ENCODE peak calls at places on chromosomes 4 and X, in eight cellular contexts. I is GM23248; J is Panc1; P is CD8-positive, alpha-beta T cell; T is CD8-positive, alpha-beta memory T cell; W is lung; X is WERI-Rb-1; E is HCT116. Q is an unnamed sample.

GRCh38 chrX:141278306-141278705 is 36.0 kb upstream of the SPANXC start:
- DNase-seq in J (no peak), E (no peak), X (peak; percentile 13), I (peak; percentile 29), W (no peak), P (no peak), T (no peak), Q (no peak)

GRCh38 chr4:101102114-101102752 is 245.1 kb downstream of the PPP3CA start:
- DNase-seq in W (no peak), P (no peak), J (no peak), E (no peak), X (no peak), I (peak; percentile 68), T (no peak), Q (peak; percentile 74)

GRCh38 chr4:5941601-5942000 is 48.7 kb upstream of the CRMP1 start:
- DNase-seq in E (no peak), P (no peak), I (no peak), X (no peak), J (no peak), T (no peak), W (no peak), Q (no peak)

GRCh38 chr4:156388826-156389225 is 435.2 kb upstream of the CTSO start:
- DNase-seq in T (no peak), X (no peak), P (no peak), I (peak; percentile 60), J (no peak), W (no peak), E (no peak), Q (no peak)

GRCh38 chr4:11313157-11313943 is 115.3 kb downstream of the HS3ST1 start:
- DNase-seq in X (no peak), J (no peak), I (no peak), W (no peak), E (no peak), P (no peak), T (no peak), Q (no peak)

GRCh38 chrX:97096385-97096784 is 212.7 kb downstream of the RPA4 start:
- DNase-seq in T (no peak), E (no peak), J (no peak), X (no peak), I (no peak), W (no peak), P (no peak), Q (no peak)

GRCh38 chrX:38968344-38968743 is 167.1 kb downstream of the MID1IP1 start:
- DNase-seq in I (no peak), E (no peak), T (no peak), J (no peak), P (no peak), W (no peak), X (no peak), Q (no peak)

GRCh38 chr4:7766661-7767345 is 172.9 kb downstream of the AFAP1 start:
- DNase-seq in E (no peak), X (no peak), W (no peak), I (no peak), J (no peak), P (no peak), T (no peak), Q (peak; percentile 68)

GRCh38 chrX:53223068-53223693 is 1.8 kb downstream of the KDM5C start:
- DNase-seq in T (no peak), W (peak; percentile 32), X (no peak), I (peak; percentile 22), J (no peak), P (no peak), E (no peak), Q (no peak)

GRCh38 chr4:108731001-108731400 is 31.9 kb downstream of the ETNPPL start:
- DNase-seq in W (no peak), T (no peak), E (no peak), I (no peak), J (no peak), X (no peak), P (no peak), Q (no peak)

GRCh38 chrX:68822641-68823410 is 6.0 kb upstream of the EFNB1 start:
- DNase-seq in X (peak; percentile 63), T (no peak), P (no peak), J (no peak), W (no peak), I (peak; percentile 69), E (peak; percentile 23), Q (peak; percentile 65)

GRCh38 chr4:138401330-138401729 is 159.2 kb upstream of the SLC7A11 start:
- DNase-seq in P (no peak), X (no peak), T (no peak), I (no peak), E (no peak), W (no peak), J (no peak), Q (peak; percentile 53)

GRCh38 chr4:87559090-87559837 is 30.1 kb upstream of the SPARCL1 start:
- DNase-seq in J (no peak), W (peak; percentile 28), E (no peak), X (no peak), T (peak; percentile 42), I (no peak), P (peak; percentile 3), Q (no peak)

GRCh38 chrX:122269243-122269781 is 914.8 kb upstream of the GRIA3 start:
- DNase-seq in T (no peak), I (peak; percentile 44), W (no peak), X (no peak), E (no peak), P (no peak), J (no peak), Q (no peak)

GRCh38 chrX:118764122-118764521 is 36.7 kb downstream of the IL13RA1 start:
- DNase-seq in W (no peak), T (no peak), P (no peak), J (no peak), E (no peak), I (no peak), X (no peak), Q (no peak)

GRCh38 chr4:99100876-99101275 is 12.3 kb upstream of the ADH5 start:
- DNase-seq in W (no peak), X (no peak), I (no peak), E (no peak), T (no peak), P (no peak), J (no peak), Q (no peak)

GRCh38 chr4:5338511-5338910 is 287.2 kb downstream of the STK32B start:
- DNase-seq in W (no peak), X (no peak), J (no peak), E (no peak), I (peak; percentile 58), T (no peak), P (no peak), Q (no peak)

GRCh38 chr4:151331276-151332042 is 6.1 kb upstream of the SH3D19 start:
- DNase-seq in W (no peak), E (no peak), P (no peak), X (no peak), T (no peak), J (no peak), I (peak; percentile 35), Q (no peak)

DNA sequence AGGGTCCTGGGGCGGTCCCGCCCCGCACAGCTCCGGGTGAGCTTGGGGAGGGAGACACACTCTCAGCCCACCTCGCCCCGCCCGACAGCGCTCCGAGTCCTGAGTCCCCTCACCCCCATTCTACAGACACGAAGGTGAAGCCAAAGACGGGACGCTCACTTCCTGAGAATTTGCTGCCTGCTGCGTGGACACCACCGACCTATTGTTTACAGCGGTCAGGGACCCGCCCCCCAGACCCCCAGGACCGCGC is 796 bp upstream of the ZNF141 start:
- DNase-seq in P (no peak), J (no peak), X (no peak), E (no peak), I (no peak), T (no peak), W (no peak), Q (no peak)
- H3K27ac ChIP-seq in P (peak overlapping the region; percentile 90), J (no peak overlapping the region), X (peak overlapping the region; percentile 93), E (no peak overlapping the region), I (peak overlapping the region; percentile 91), T (peak overlapping the region; percentile 90), W (peak overlapping the region; percentile 90), Q (peak overlapping the region; percentile 69)

DNA sequence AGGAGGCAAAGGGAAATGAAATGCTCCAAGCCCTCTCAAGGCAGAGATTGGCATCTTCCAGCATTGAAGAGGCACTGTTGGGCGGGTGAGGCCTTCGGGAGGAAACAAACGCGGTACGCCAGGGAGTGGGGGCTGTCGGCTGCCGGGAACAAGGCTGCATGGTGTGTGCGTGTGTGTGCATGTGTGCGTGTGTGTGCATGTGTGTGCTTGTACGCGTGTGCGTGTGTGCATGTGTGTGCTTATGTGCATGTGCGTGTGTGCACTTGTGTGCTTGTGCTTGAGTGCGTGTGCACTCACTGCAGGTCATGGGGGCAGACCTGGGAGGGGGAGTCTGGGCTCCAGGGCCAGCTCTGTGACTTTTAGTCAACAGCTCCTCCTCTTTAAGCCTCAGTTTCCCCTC is 113.6 kb upstream of the ADRA2C start:
- DNase-seq in I (no peak), E (no peak), W (no peak), X (no peak), J (no peak), P (no peak), T (no peak), Q (no peak)
- H3K4me3 ChIP-seq in I (no peak overlapping the region), E (no peak overlapping the region), W (no peak overlapping the region), X (no peak overlapping the region), J (no peak overlapping the region), P (no peak overlapping the region), T (no peak overlapping the region), Q (no peak overlapping the region)

DNA sequence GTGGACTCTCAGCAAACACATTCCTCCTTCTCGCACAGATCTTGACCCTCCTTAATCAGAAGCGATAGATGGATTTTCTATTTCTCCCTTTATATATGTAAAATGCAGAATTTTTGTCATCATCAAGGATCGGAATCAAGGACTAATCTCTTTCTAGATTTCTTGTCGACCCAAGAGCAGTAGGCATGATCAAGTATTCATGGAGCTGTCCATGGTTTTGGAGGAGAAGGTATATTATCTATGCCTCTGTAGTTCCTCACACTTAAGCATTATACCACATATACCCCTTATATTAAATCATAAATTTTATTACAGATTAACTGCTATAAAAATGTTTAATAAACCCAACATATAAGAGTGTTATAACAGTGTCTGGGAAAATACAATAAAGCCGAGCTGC is 886.8 kb downstream of the NLGN4X start:
- DNase-seq in X (no peak), W (no peak), P (no peak), E (no peak), T (no peak), J (no peak), I (no peak), Q (no peak)
- H3K9me3 ChIP-seq in X (no peaks in the 10 kb centered on the region), W (no peaks in the 10 kb centered on the region), P (no peaks in the 10 kb centered on the region), E (no peaks in the 10 kb centered on the region), T (no peaks in the 10 kb centered on the region), J (no peaks in the 10 kb centered on the region), I (no peaks in the 10 kb centered on the region), Q (no peaks in the 10 kb centered on the region)

GRCh38 chr4:72571337-72571736 is 2.3 kb upstream of the ADAMTS3 start:
- DNase-seq in J (no peak), E (no peak), W (no peak), T (no peak), X (no peak), P (no peak), I (no peak), Q (no peak)

GRCh38 chr4:72568959-72569718 is at the start of gene ADAMTS3:
- DNase-seq in J (no peak), P (no peak), E (no peak), T (no peak), X (peak; percentile 90), I (peak; percentile 67), W (peak; percentile 54), Q (peak; percentile 86)

GRCh38 chr4:72567036-72567435 is 2.0 kb downstream of the ADAMTS3 start:
- DNase-seq in T (no peak), P (no peak), I (no peak), E (no peak), J (no peak), W (no peak), X (no peak), Q (no peak)

GRCh38 chr4:72567821-72568620 is 1.0 kb downstream of the ADAMTS3 start:
- DNase-seq in T (no peak), W (peak; percentile 81), J (no peak), P (no peak), I (peak; percentile 87), X (peak; percentile 94), E (no peak), Q (peak; percentile 92)

GRCh38 chr4:72569719-72570235 is 756 bp upstream of the ADAMTS3 start:
- DNase-seq in J (no peak), T (no peak), I (peak; percentile 9), W (no peak), P (no peak), X (peak; percentile 26), E (no peak), Q (no peak)
- H3K27ac ChIP-seq in J (no peak overlapping the region), T (peak overlapping the region; percentile 38), I (no peak overlapping the region), W (peak overlapping the region; percentile 72), P (no peak overlapping the region), X (peak overlapping the region; percentile 94), E (no peak overlapping the region), Q (no peak overlapping the region)

Q was measured in aorta.